ENCODE peak calls at places on chromosomes 3 and 15, in four cellular contexts. D is mesenchymal stem cell, H is mesendoderm, R is neuronal stem cell. Y is an unnamed sample.

GRCh38 chr3:45932112-45932511 is 11.2 kb upstream of the CXCR6 start:
- DNase-seq in D (no peak), H (no peak), R (no peak), Y (no peak)

GRCh38 chr3:184741259-184741556 is 29.3 kb upstream of the MAGEF1 start:
- DNase-seq in D (no peak), H (no peak), R (no peak), Y (peak; percentile 12)

GRCh38 chr3:134769469-134769868 is 25.6 kb upstream of the EPHB1 start:
- DNase-seq in D (no peak), H (no peak), R (no peak), Y (no peak)

GRCh38 chr3:62582495-62583172 is 209.3 kb upstream of the FEZF2 start:
- DNase-seq in D (no peak), H (no peak), R (no peak), Y (no peak)

GRCh38 chr3:47746264-47746663 is 35.4 kb downstream of the SMARCC1 start:
- DNase-seq in D (no peak), H (no peak), R (no peak), Y (no peak)

GRCh38 chr3:16318216-16318615 is 53.2 kb downstream of the OXNAD1 start:
- DNase-seq in D (peak; percentile 81), H (no peak), R (no peak), Y (peak; percentile 61)

GRCh38 chr3:185215873-185216586 is 37.8 kb downstream of the EHHADH start:
- DNase-seq in D (peak; percentile 32), H (peak; percentile 26), R (no peak), Y (no peak)

GRCh38 chr3:189586941-189587687 is 44.1 kb upstream of the TP63 start:
- DNase-seq in D (no peak), H (no peak), R (no peak), Y (no peak)

GRCh38 chr3:193572426-193572908 is 17.8 kb upstream of the ATP13A4 start:
- DNase-seq in D (peak; percentile 67), H (peak; percentile 79), R (peak; percentile 63), Y (peak; percentile 40)

GRCh38 chr3:123520656-123521055 is 64.2 kb downstream of the HACD2 start:
- DNase-seq in D (no peak), H (no peak), R (no peak), Y (no peak)

GRCh38 chr3:43919067-43919466 is 228.3 kb downstream of the ABHD5 start:
- DNase-seq in D (peak; percentile 4), H (no peak), R (no peak), Y (no peak)

GRCh38 chr3:103170651-103171050 is 735.8 kb downstream of the ZPLD1 start:
- DNase-seq in D (no peak), H (no peak), R (no peak), Y (no peak)

GRCh38 chr15:69414702-69415161 is 583 bp downstream of the KIF23 start:
- DNase-seq in D (peak; percentile 91), H (peak; percentile 81), R (peak; percentile 24), Y (peak; percentile 72)

GRCh38 chr15:64009241-64009640 is 37.0 kb downstream of the DAPK2 start:
- DNase-seq in D (no peak), H (no peak), R (no peak), Y (no peak)

GRCh38 chr3:23052230-23053019 is 150.7 kb upstream of the UBE2E2 start:
- DNase-seq in D (no peak), H (peak; percentile 57), R (no peak), Y (peak; percentile 81)

GRCh38 chr15:42384597-42384996 is 25.3 kb downstream of the CAPN3 start:
- DNase-seq in D (no peak), H (peak; percentile 87), R (no peak), Y (no peak)

GRCh38 chr15:69380100-69380725 is 33.9 kb upstream of the KIF23 start:
- DNase-seq in D (peak; percentile 29), H (peak; percentile 74), R (no peak), Y (no peak)

DNA sequence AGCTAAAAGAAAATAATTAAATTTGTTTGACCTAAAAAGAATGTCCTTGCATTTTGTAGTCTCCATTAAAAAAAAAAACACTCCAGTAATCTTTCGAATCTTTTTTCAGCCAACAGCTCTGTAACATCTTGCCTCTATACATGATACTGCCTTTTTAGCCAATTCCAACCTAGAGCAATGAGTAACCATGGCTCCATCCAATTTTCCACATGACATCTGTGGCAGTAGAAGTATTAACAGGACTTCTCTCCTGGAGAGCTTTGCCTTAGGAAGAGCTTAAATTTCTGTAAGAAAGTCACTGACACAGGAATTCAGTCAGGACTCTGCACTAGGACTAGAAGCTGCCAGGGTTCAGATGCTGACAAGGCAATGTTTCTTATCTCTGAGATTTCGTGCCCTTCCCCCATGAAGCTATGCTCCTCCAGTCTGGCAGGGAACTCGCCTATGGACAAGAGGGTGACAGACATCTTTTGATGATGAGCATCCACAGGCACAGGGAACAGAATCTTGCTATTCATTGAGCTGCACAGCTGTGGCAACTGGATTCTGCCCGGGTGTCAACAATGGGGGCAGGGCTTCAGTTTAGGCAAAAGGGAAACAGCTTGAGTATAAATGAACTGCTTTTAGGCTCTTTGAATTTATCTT is 81.8 kb downstream of the ALCAM start:
- DNase-seq in D (peak; percentile 24), H (peak; percentile 89), R (peak; percentile 9), Y (no peak)
- H2AK5ac ChIP-seq in D (no peak overlapping the region), H (no peak overlapping the region), R (no peak overlapping the region), Y (no peak overlapping the region)

GRCh38 chr15:67168694-67169093 is 85.8 kb downstream of the AAGAB start:
- DNase-seq in D (no peak), H (no peak), R (no peak), Y (no peak)
- H3K18ac ChIP-seq in D (no peak overlapping the region), H (no peak overlapping the region), R (no peak overlapping the region), Y (no peak overlapping the region)

DNA sequence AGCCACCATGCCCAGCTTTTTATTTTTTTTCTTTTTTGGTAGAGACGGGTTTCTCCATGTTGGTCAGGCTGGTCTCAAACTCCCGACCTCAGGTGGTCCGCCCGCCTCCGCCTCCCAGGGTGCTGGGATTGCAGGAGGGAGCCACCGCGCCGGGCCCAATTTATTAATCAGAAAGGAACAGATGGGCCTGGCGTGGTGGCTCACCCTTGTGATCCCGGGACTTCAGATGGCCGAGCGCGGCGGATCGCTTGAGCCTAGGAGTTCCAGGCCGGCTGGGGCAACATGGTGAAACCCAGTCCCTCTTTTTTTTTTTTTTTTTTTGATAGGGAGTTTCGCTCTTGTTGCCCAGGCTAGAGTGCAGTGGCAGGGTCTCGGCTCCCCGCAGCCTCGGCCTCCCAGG is 64.6 kb downstream of the GOLGA6L7 start:
- DNase-seq in D (no peak), H (no peak), R (no peak), Y (no peak)
- H4K8ac ChIP-seq in D (no peak overlapping the region), H (no peak overlapping the region), R (no peak overlapping the region), Y (no peak overlapping the region)

GRCh38 chr15:39628131-39628482 is 47.2 kb downstream of the THBS1 start:
- DNase-seq in D (no peak), H (peak; percentile 68), R (no peak), Y (no peak)

GRCh38 chr15:39624806-39625205 is 43.9 kb downstream of the THBS1 start:
- DNase-seq in D (peak; percentile 94), H (no peak), R (no peak), Y (no peak)

GRCh38 chr15:39627456-39628130 is 46.7 kb downstream of the THBS1 start:
- DNase-seq in D (no peak), H (no peak), R (no peak), Y (no peak)

GRCh38 chr15:39625451-39625850 is 44.6 kb downstream of the THBS1 start:
- DNase-seq in D (no peak), H (no peak), R (no peak), Y (no peak)

GRCh38 chr15:39625856-39626255 is 45.0 kb downstream of the THBS1 start:
- DNase-seq in D (peak; percentile 45), H (no peak), R (no peak), Y (no peak)
- H2AK5ac ChIP-seq in D (peak overlapping the region; percentile 91), H (no peak overlapping the region), R (no peak overlapping the region), Y (no peak overlapping the region)